ENCODE peak calls at places on chromosome 13, in five cellular contexts. P is neural crest cell, C is GM23338, E is epithelial cell of esophagus, F is Peyer's patch. D is an unnamed sample.

GRCh38 chr13:34847751-34848150 is 94.3 kb upstream of the NBEA start:
- DNase-seq in P (no peak), C (peak; percentile 35), E (peak; percentile 8), F (no peak), D (no peak)

GRCh38 chr13:50441141-50441540 is 402.4 kb downstream of the DLEU7 start:
- DNase-seq in P (no peak), C (no peak), E (no peak), F (no peak), D (no peak)

GRCh38 chr13:35499131-35500051 is 22.9 kb upstream of the MAB21L1 start:
- DNase-seq in P (no peak), C (no peak), E (no peak), F (no peak), D (no peak)

GRCh38 chr13:93535256-93535655 is 308.6 kb downstream of the GPC6 start:
- DNase-seq in P (no peak), C (no peak), E (peak; percentile 67), F (no peak), D (peak; percentile 21)

GRCh38 chr13:79480954-79481684 is at the start of gene NDFIP2:
- DNase-seq in P (peak; percentile 82), C (peak; percentile 79), E (peak; percentile 94), F (peak; percentile 94), D (peak; percentile 85)

GRCh38 chr13:48944221-48944620 is 31.5 kb upstream of the FNDC3A start:
- DNase-seq in P (no peak), C (no peak), E (no peak), F (no peak), D (no peak)

GRCh38 chr13:70339738-70340137 is 231.5 kb upstream of the KLHL1 start:
- DNase-seq in P (no peak), C (peak; percentile 83), E (peak; percentile 57), F (no peak), D (no peak)

GRCh38 chr13:110726726-110727125 is 13.2 kb downstream of the ING1 start:
- DNase-seq in P (no peak), C (no peak), E (no peak), F (no peak), D (no peak)

GRCh38 chr13:111937763-111938375 is 129.1 kb upstream of the SOX1 start:
- DNase-seq in P (no peak), C (no peak), E (peak; percentile 67), F (peak; percentile 41), D (no peak)

GRCh38 chr13:65387743-65388347 is 1842.3 kb downstream of the PCDH9 start:
- DNase-seq in P (no peak), C (peak; percentile 2), E (no peak), F (no peak), D (no peak)

GRCh38 chr13:109100705-109101104 is 471.3 kb downstream of the MYO16 start:
- DNase-seq in P (no peak), C (peak; percentile 17), E (peak; percentile 46), F (no peak), D (peak; percentile 25)

GRCh38 chr13:42211704-42212103 is 60.2 kb upstream of the AKAP11 start:
- DNase-seq in P (no peak), C (no peak), E (peak; percentile 70), F (no peak), D (peak; percentile 7)

GRCh38 chr13:111423168-111423785 is 102.8 kb downstream of the TEX29 start:
- DNase-seq in P (no peak), C (no peak), E (no peak), F (no peak), D (no peak)

GRCh38 chr13:102033719-102034446 is 368.0 kb downstream of the FGF14 start:
- DNase-seq in P (no peak), C (no peak), E (no peak), F (no peak), D (no peak)

GRCh38 chr13:110520431-110521295 is 40.9 kb downstream of the RAB20 start:
- DNase-seq in P (no peak), C (no peak), E (no peak), F (peak; percentile 94), D (peak; percentile 98)

GRCh38 chr13:19910336-19911072 is 47.1 kb upstream of the ZMYM5 start:
- DNase-seq in P (no peak), C (no peak), E (peak; percentile 92), F (no peak), D (no peak)

GRCh38 chr13:52361225-52361624 is 44.7 kb downstream of the THSD1 start:
- DNase-seq in P (no peak), C (no peak), E (peak; percentile 82), F (no peak), D (no peak)

GRCh38 chr13:110187501-110188161 is 119.3 kb downstream of the COL4A1 start:
- DNase-seq in P (no peak), C (no peak), E (peak; percentile 80), F (no peak), D (peak; percentile 96)

GRCh38 chr13:31627097-31627496 is 112.2 kb upstream of the RXFP2 start:
- DNase-seq in P (no peak), C (no peak), E (no peak), F (no peak), D (peak; percentile 2)

GRCh38 chr13:43003010-43003409 is 11.0 kb upstream of the EPSTI1 start:
- DNase-seq in P (no peak), C (no peak), E (peak; percentile 95), F (no peak), D (no peak)

GRCh38 chr13:37701972-37702371 is 103.4 kb upstream of the POSTN start:
- DNase-seq in P (no peak), C (no peak), E (peak; percentile 84), F (no peak), D (peak; percentile 96)

GRCh38 chr13:79379274-79379673 is 26.8 kb downstream of the RBM26 start:
- DNase-seq in P (no peak), C (no peak), E (no peak), F (no peak), D (no peak)

GRCh38 chr13:113387396-113387795 is 23.5 kb upstream of the GRTP1 start:
- DNase-seq in P (no peak), C (no peak), E (no peak), F (peak; percentile 16), D (no peak)

GRCh38 chr13:93007928-93008327 is 218.7 kb upstream of the GPC6 start:
- DNase-seq in P (no peak), C (no peak), E (no peak), F (no peak), D (no peak)

DNA sequence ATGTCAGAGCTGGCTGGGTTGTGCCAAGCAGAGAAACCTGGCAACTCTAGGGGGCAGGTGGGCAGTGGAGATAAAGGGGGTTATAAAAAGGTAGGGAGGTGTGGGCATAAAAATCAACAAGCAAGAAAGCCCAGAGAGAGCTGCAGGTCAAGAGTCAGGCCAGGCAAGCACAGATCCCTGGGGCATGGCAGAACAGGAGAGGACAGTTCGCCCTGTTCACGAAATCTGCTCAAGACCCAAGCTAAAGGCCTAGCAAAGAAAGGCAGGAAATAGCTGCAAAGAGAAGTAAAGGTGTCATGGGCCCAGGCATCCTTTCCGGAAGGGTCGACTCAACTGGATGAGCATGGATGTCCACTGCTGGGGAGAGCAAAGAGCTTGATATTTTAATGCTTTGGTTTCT is 3.4 kb downstream of the MBNL2 start:
- DNase-seq in P (no peak), C (no peak), E (no peak), F (no peak), D (no peak)
- TF ChIP-seq CTCF in P (no peak), C (no peak), E (no peak), F (no peak), D (no peak)

DNA sequence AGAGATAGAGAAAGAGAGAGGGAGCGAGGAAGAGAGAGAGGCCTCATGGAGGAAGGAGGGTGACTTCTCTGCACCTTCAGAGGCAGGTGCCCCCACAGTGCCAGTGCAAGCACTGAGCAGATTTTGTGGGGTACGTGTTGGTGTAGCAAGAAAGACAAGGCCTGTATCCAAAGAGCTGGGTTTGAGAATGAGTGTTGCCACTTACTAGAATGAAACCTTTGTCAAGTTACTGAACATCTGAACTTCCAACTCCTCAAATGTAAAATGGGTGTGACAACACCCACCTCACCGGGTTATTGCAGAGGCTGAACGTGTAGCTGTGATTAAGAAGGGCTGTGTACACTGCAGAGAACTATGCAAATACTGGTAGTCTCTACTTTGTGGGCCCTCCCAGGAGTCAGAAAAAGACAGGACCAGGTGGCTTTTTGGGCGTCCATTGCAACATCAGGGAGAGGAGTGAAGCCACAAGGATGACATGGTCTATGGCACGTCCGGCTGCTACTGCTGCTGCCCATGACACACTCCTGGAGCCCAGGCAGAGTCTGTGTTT is 54.3 kb upstream of the ATP12A start:
- DNase-seq in P (no peak), C (no peak), E (no peak), F (no peak), D (no peak)
- TF ChIP-seq CTCF in P (no peak), C (no peak), E (no peak), F (no peak), D (no peak)

GRCh38 chr13:99577934-99578917 is 77.0 kb downstream of the TM9SF2 start:
- DNase-seq in P (peak; percentile 40), C (peak; percentile 52), E (no peak), F (no peak), D (peak; percentile 18)
- TF ChIP-seq CTCF in P (peak; percentile 17), C (peak; percentile 42), E (peak; percentile 16), F (peak; percentile 41), D (peak; percentile 34)

GRCh38 chr13:75687145-75687763 is 51.1 kb downstream of the LMO7 start:
- DNase-seq in P (no peak), C (peak; percentile 75), E (peak; percentile 77), F (no peak), D (peak; percentile 72)
- TF ChIP-seq CTCF in P (peak; percentile 75), C (peak; percentile 69), E (peak; percentile 57), F (peak; percentile 63), D (peak; percentile 70)

GRCh38 chr13:97212540-97213146 is 9.5 kb upstream of the MBNL2 start:
- DNase-seq in P (no peak), C (peak; percentile 26), E (peak; percentile 54), F (no peak), D (peak; percentile 51)
- TF ChIP-seq CTCF in P (peak; percentile 52), C (peak; percentile 59), E (peak; percentile 72), F (peak; percentile 67), D (peak; percentile 76)

GRCh38 chr13:90420683-90421082 is 926.8 kb upstream of the MIR17HG start:
- DNase-seq in P (no peak), C (peak; percentile 18), E (no peak), F (no peak), D (peak; percentile 11)
- TF ChIP-seq CTCF in P (no peak), C (peak; percentile 39), E (peak; percentile 25), F (no peak), D (peak; percentile 43)

GRCh38 chr13:99600318-99600717 is 99.0 kb downstream of the TM9SF2 start:
- DNase-seq in P (no peak), C (peak; percentile 86), E (no peak), F (no peak), D (no peak)
- TF ChIP-seq CTCF in P (no peak), C (peak; percentile 85), E (no peak), F (no peak), D (peak; percentile 33)

D was measured in fibroblast of villous mesenchyme.